ENCODE peak calls at places on chromosomes 13 and 19, in six cellular contexts. T is CD8-positive, alpha-beta memory T cell; B is neuronal stem cell; K is uterus; O is transverse colon; D is DND-41. H is an unnamed sample.

GRCh38 chr13:114102521-114103288 is 29.7 kb downstream of the RASA3 start:
- DNase-seq in T (no peak), O (peak; percentile 6), B (no peak), K (peak; percentile 11), D (no peak), H (no peak)

GRCh38 chr19:51367565-51368365 is 1.0 kb downstream of the CLDND2 start:
- DNase-seq in B (peak; percentile 99), D (peak; percentile 99), T (peak; percentile 93), K (peak; percentile 100), O (peak; percentile 100), H (peak; percentile 98)

GRCh38 chr13:45055198-45055901 is 65.0 kb upstream of the GTF2F2 start:
- DNase-seq in B (no peak), T (no peak), K (peak; percentile 49), D (no peak), O (peak; percentile 29), H (no peak)

GRCh38 chr19:46821512-46822359 is 28.9 kb downstream of the AP2S1 start:
- DNase-seq in K (no peak), D (peak; percentile 98), T (peak; percentile 48), O (peak; percentile 67), B (no peak), H (no peak)

GRCh38 chr19:51727349-51727880 is 3.6 kb upstream of the HAS1 start:
- DNase-seq in T (no peak), B (no peak), K (no peak), O (no peak), D (no peak), H (no peak)

GRCh38 chr19:17576758-17577532 is 21.5 kb downstream of the COLGALT1 start:
- DNase-seq in B (peak; percentile 84), K (peak; percentile 27), T (no peak), D (peak; percentile 65), O (peak; percentile 84), H (no peak)

GRCh38 chr19:28358604-28359003 is 854.3 kb downstream of the UQCRFS1 start:
- DNase-seq in B (no peak), O (no peak), K (no peak), D (no peak), T (no peak), H (no peak)

GRCh38 chr19:51467864-51468544 is 9.8 kb upstream of the SIGLEC8 start:
- DNase-seq in K (no peak), D (peak; percentile 16), B (no peak), T (no peak), O (no peak), H (no peak)

GRCh38 chr13:67224148-67224846 is 5.8 kb downstream of the PCDH9 start:
- DNase-seq in K (peak; percentile 43), B (peak; percentile 56), T (peak; percentile 24), O (peak; percentile 64), D (peak; percentile 76), H (peak; percentile 73)

GRCh38 chr19:13195678-13196077 is 45.5 kb downstream of the IER2 start:
- DNase-seq in K (no peak), D (no peak), O (peak; percentile 85), B (no peak), T (peak; percentile 47), H (no peak)

GRCh38 chr13:110416131-110416584 is 109.1 kb downstream of the COL4A2 start:
- DNase-seq in K (peak; percentile 64), O (no peak), D (no peak), B (no peak), T (no peak), H (no peak)
- H3K4me1 ChIP-seq in K (peaks cover 39% of the 10 kb centered on the region), O (peaks cover 29% of the 10 kb centered on the region), D (peaks cover 1% of the 10 kb centered on the region), B (peaks cover 3% of the 10 kb centered on the region), T (peaks cover under 1% of the 10 kb centered on the region), H (no peaks in the 10 kb centered on the region)

GRCh38 chr19:2283835-2284507 is 2.0 kb upstream of the PEAK3 start:
- DNase-seq in B (no peak), K (no peak), T (no peak), D (no peak), O (no peak), H (no peak)
- H3K4me1 ChIP-seq in B (peaks cover 8% of the 10 kb centered on the region), K (no peaks in the 10 kb centered on the region), T (peaks cover 21% of the 10 kb centered on the region), D (no peaks in the 10 kb centered on the region), O (peaks cover 10% of the 10 kb centered on the region), H (peaks cover 5% of the 10 kb centered on the region)

GRCh38 chr19:16375157-16375935 is 50.7 kb downstream of the KLF2 start:
- DNase-seq in B (no peak), O (no peak), T (no peak), K (no peak), D (no peak), H (no peak)

GRCh38 chr19:16374436-16374835 is 49.8 kb downstream of the KLF2 start:
- DNase-seq in B (no peak), T (no peak), K (no peak), D (peak; percentile 29), O (no peak), H (no peak)

GRCh38 chr19:16373539-16373938 is 48.9 kb downstream of the KLF2 start:
- DNase-seq in D (no peak), T (no peak), O (no peak), K (peak; percentile 73), B (no peak), H (no peak)

GRCh38 chr19:16373079-16373478 is 48.5 kb downstream of the KLF2 start:
- DNase-seq in T (no peak), D (no peak), K (no peak), B (no peak), O (no peak), H (no peak)

DNA sequence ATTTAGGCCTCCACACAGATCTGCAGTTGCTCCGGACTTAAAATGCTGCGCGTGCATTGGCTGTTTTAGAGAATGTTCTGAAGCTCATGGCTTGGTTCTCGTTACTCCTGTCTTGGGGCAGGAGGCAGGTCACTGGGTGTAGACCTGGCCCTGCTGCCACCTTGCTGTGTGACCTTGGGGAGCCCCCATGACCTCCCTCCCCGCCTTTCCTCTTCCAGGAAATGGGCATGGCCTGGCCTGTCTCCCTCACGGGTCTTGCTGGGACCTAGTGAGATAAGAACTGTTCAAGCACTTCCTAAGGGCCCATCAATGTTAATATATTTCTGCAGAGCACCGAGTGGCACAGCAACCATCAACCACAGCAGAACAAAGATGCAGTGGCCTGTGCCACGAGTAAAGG is 49.4 kb downstream of the KLF2 start:
- DNase-seq in O (no peak), B (no peak), D (no peak), T (no peak), K (no peak), H (no peak)
- H3K4me1 ChIP-seq in O (peaks cover 25% of the 10 kb centered on the region), B (no peaks in the 10 kb centered on the region), D (peaks cover 68% of the 10 kb centered on the region), T (peaks cover 93% of the 10 kb centered on the region), K (peaks cover 8% of the 10 kb centered on the region), H (peaks cover 10% of the 10 kb centered on the region)

DNA sequence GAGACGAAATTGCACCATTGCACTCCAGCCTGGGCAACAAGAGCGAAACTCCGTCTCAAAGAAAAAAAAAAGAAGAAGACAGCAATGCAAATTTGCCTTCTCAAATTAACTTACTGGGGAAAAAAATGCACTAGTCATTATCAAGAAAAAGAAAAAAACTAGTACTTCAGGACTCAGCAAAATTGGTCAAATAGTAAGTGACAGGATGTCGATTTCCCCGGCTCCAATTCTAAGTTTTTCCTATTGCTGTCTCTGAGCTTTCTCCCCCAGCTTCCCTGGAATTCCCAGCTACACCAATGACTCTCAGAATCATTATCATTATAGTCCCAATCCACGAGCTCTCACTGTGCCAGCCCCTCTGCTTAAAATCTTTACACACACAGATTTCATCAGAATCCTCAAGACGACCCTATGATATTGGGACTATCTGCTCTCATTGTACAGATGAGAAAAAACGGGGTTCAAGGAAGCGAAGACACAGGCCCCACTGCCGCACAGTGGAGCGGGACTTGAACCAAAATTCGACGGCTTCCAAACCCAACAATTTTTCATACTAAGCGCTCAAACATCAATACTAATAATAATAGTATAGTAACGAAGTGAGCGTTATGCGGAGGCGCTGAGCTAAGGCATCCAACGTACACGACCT is 597 bp downstream of the C19orf47 start:
- DNase-seq in T (no peak), B (no peak), O (no peak), D (no peak), K (no peak), H (no peak)
- H3K4me1 ChIP-seq in T (peaks cover 18% of the 10 kb centered on the region), B (peaks cover 8% of the 10 kb centered on the region), O (peaks cover 18% of the 10 kb centered on the region), D (peaks cover 35% of the 10 kb centered on the region), K (no peaks in the 10 kb centered on the region), H (peaks cover 4% of the 10 kb centered on the region)

DNA sequence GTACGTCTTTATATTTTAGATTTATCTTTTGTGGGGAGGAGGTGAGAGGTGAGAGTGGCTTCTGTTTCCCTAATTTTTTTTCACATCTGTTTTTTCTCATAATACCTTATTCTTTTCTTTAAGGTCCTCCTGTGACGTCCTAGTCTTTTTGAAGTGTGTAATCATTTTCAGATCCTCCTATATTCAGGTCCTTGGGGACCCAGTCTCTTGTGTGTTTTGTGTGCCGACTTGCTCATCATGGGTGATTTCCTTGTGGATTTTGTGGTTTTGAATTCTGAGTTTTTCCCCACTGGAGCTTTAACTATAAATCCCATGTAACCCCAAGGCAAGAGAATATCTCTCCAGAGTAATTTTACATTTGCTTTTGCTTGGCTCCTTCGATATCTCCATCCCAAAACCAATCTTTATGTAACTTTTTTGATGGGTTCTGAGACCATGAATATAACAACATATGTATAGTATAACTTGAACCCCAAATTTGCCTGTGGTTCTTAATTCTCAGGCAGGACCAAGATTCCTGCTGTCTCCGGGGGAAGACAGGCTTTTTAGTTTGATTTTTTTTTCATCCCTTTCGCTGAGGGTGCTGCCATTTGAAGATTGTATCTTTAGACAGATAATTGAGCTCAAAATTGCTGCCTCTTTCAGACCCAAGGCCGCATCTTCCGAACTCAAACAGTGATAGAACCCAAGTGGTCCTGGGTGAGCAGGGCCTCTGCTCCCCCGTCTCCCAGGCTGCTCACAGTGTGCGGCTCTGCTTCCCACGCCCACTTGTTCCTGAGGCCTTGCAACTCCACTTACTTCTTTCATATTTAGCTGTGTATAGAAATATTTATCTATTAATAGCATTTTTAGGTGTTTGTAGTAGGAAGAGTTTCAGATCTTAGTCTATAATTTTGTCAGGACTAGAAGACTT is 59.1 kb upstream of the GPR183 start:
- DNase-seq in B (no peak), T (no peak), O (no peak), K (no peak), D (no peak), H (no peak)
- H3K4me1 ChIP-seq in B (no peaks in the 10 kb centered on the region), T (peaks cover 94% of the 10 kb centered on the region), O (no peaks in the 10 kb centered on the region), K (no peaks in the 10 kb centered on the region), D (peaks cover 2% of the 10 kb centered on the region), H (no peaks in the 10 kb centered on the region)

H was measured in prostate gland.